ENCODE peak calls at places on chromosomes 7 and 10, in five cellular contexts. B is activated CD4-positive, alpha-beta T cell treated with anti-CD3 and anti-CD28 coated beads, Interleukin-2, amount 50 U/mL, for 1 hour; K is lung; H is activated B cell treated with CpG ODN at 0.5 μM for 24 hours; C is activated naive CD4-positive, alpha-beta T cell treated with Interleukin-2 at 50 U/mL for 16 hours. Y is an unnamed sample.

GRCh38 chr10:114768394-114768786 is 53.2 kb upstream of the FHIP2A start:
- DNase-seq in B (no peak), K (no peak), H (no peak), C (no peak), Y (no peak)

GRCh38 chr10:132714096-132714721 is 71.7 kb downstream of the NKX6-2 start:
- DNase-seq in B (no peak), K (no peak), H (no peak), C (no peak), Y (no peak)

GRCh38 chr7:27066148-27066547 is 29.7 kb downstream of the HOXA1 start:
- DNase-seq in B (no peak), K (no peak), H (no peak), C (no peak), Y (no peak)

GRCh38 chr7:46754135-46754730 is 827.7 kb downstream of the TNS3 start:
- DNase-seq in B (no peak), K (no peak), H (no peak), C (no peak), Y (no peak)

GRCh38 chr10:71349401-71349800 is 30.3 kb downstream of the SLC29A3 start:
- DNase-seq in B (no peak), K (no peak), H (no peak), C (no peak), Y (no peak)

GRCh38 chr7:435518-436366 is 83.9 kb downstream of the PDGFA start:
- DNase-seq in B (no peak), K (no peak), H (no peak), C (peak), Y (no peak)

GRCh38 chr7:133777701-133778100 is 349.4 kb upstream of the LRGUK start:
- DNase-seq in B (no peak), K (no peak), H (no peak), C (no peak), Y (no peak)

GRCh38 chr10:44960482-44961230 is 1.1 kb downstream of the RASSF4 start:
- DNase-seq in B (no peak), K (no peak), H (no peak), C (no peak), Y (no peak)

GRCh38 chr10:15896654-15897053 is 36.3 kb upstream of the MINDY3 start:
- DNase-seq in B (no peak), K (no peak), H (no peak), C (no peak), Y (no peak)

GRCh38 chr7:44867073-44867990 is 18.0 kb downstream of the PURB start:
- DNase-seq in B (no peak), K (no peak), H (no peak), C (no peak), Y (peak)

GRCh38 chr10:15585303-15585715 is 134.4 kb downstream of the ITGA8 start:
- DNase-seq in B (peak), K (peak), H (no peak), C (peak), Y (peak)

GRCh38 chr10:35219906-35220890 is 93.6 kb downstream of the CREM start:
- DNase-seq in B (no peak), K (no peak), H (no peak), C (no peak), Y (no peak)

GRCh38 chr7:138752568-138753518 is 45.0 kb upstream of the TMEM213 start:
- DNase-seq in B (peak), K (no peak), H (peak), C (peak), Y (peak)

GRCh38 chr7:157684596-157685429 is 348.0 kb downstream of the DNAJB6 start:
- DNase-seq in B (no peak), K (no peak), H (no peak), C (no peak), Y (no peak)

GRCh38 chr10:80485410-80486135 is 31.5 kb downstream of the TSPAN14 start:
- DNase-seq in B (no peak), K (no peak), H (no peak), C (no peak), Y (no peak)

GRCh38 chr10:5476918-5477525 is 22.3 kb downstream of the CALML5 start:
- DNase-seq in B (no peak), K (no peak), H (no peak), C (no peak), Y (no peak)

GRCh38 chr7:47102442-47102841 is 479.5 kb downstream of the TNS3 start:
- DNase-seq in B (no peak), K (no peak), H (no peak), C (no peak), Y (no peak)